ENCODE peak calls at places on chromosomes 3 and 15, in five cellular contexts. Z is colonic mucosa, H is left ventricle myocardium inferior, P is hepatocyte, V is SJSA1. C is an unnamed sample. For H3K4me1, the result is how much of the 10 kb centered on the place peaks cover.

GRCh38 chr3:66989860-66990696 is 8.0 kb upstream of the KBTBD8 start:
- DNase-seq in Z (no peak), H (no peak), P (no peak), V (no peak), C (peak)

GRCh38 chr3:97009427-97010019 is 195.1 kb downstream of the EPHA6 start:
- DNase-seq in Z (no peak), H (no peak), P (peak), V (no peak), C (peak)

GRCh38 chr15:96703794-96704550 is 373.5 kb downstream of the NR2F2 start:
- DNase-seq in Z (no peak), H (no peak), P (no peak), V (peak), C (no peak)

GRCh38 chr3:83514130-83514914 is 1444.5 kb upstream of the CADM2 start:
- DNase-seq in Z (no peak), H (no peak), P (peak), V (no peak), C (no peak)

GRCh38 chr3:51057111-51057510 is 328.0 kb upstream of the MANF start:
- DNase-seq in Z (no peak), H (no peak), P (peak), V (no peak), C (no peak)

GRCh38 chr3:36944012-36944640 is 728 bp downstream of the TRANK1 start:
- DNase-seq in Z (peak), H (peak), P (peak), V (peak), C (no peak)

GRCh38 chr15:35393403-35393802 is 152.6 kb downstream of the DPH6 start:
- DNase-seq in Z (peak), H (no peak), P (peak), V (peak), C (no peak)

GRCh38 chr3:64114651-64115050 is 91.4 kb upstream of the PSMD6 start:
- DNase-seq in Z (no peak), H (no peak), P (no peak), V (no peak), C (no peak)

GRCh38 chr3:3038201-3038991 is 71.8 kb downstream of the IL5RA start:
- DNase-seq in Z (no peak), H (no peak), P (peak), V (no peak), C (no peak)

DNA sequence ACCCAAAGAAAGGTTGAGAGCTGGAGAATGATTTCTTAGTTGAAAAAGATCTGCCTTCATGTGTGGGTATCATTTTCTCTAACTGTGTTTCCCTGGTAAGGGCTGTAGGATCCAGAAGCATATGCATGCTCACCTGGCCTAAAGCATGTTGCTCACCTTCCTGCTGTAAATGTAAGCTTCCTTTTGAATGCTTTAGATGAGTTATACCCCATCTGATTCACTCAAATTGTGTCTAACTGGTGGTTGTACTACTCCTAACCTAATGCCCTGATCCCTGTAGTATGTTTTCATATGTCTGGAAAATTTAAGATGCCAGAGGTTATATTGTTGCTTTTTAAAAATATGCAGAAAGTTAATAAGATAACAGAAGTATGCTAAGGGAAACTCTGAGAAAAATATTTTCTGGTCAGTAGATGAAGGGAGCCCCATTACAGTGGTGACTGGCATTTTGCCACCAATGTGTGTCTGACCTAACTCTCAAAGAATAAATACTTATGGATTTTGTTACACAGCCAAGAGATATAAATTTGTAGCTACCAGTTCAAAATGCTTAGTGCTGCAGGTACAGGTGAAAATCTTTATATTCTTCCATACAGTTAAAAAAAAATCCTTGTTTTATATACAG is 7.7 kb downstream of the FILIP1L start:
- DNase-seq in Z (no peak), H (no peak), P (no peak), V (no peak), C (peak)
- H3K4me1 ChIP-seq in Z (under half), H (half or more), P (half or more), V (under half), C (under half)

DNA sequence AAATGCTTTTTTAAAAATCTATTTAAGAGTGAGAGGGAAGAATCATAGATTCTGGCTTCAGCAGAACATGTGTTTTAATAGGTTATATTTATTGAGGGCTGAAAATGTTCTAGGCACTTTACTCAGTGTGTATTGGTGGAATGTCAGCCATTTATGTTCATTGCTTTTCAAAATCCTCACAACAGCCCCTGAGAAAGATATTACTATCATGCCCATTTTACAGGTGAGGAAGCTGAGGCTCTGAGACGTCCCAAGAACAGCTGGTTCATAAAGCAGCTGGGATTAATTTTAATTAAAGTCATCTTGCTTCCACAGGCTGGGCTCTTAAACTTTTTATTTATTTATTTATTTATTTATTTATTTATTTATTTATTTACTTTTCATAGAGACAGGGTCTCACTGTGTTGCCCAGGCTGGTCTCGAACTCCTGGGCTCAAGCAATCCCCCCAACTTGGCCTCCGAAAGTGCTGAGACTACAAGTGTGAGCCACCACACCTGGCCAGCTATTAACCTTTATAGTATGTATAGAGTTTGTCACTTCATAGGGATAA is 364.6 kb downstream of the SHQ1 start:
- DNase-seq in Z (no peak), H (no peak), P (no peak), V (no peak), C (no peak)
- H3K27ac ChIP-seq in Z (no peak), H (peak), P (peak), V (peak), C (no peak)

GRCh38 chr15:90401499-90401898 is 13.5 kb downstream of the IQGAP1 start:
- DNase-seq in Z (no peak), H (no peak), P (no peak), V (no peak), C (no peak)
- H3K4me3 ChIP-seq in Z (no peak), H (peak), P (no peak), V (no peak), C (no peak)

GRCh38 chr3:49411968-49412631 is at the start of the genes RHOA and TCTA:
- DNase-seq in Z (peak), H (peak), P (peak), V (peak), C (peak)
- H3K4me1 ChIP-seq in Z (under half), H (half or more), P (under half), V (under half), C (under half)

DNA sequence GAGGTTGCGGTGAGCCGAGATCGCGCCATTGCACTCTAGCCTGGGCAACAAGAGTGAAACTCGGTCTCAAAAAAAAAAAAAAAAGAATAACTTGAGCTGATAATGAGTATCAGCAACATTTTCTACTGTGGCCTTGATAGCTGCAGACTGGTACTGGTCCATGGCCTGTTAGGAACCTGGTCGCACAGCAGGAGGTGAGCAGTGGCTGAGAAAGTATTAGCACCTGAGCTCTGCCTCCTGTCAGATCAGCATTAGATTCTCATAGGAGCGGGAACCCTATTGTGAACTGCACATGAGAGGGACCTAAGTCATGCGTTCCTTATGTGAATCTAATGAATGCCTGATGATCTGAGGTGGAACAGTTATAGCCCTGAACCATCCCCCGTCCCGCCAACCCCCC is 125.9 kb downstream of the ZNF609 start:
- DNase-seq in Z (no peak), H (no peak), P (no peak), V (no peak), C (no peak)
- H3K27ac ChIP-seq in Z (no peak), H (no peak), P (no peak), V (no peak), C (no peak)

GRCh38 chr3:144744473-144744872 is 772.9 kb downstream of the DIPK2A start:
- DNase-seq in Z (no peak), H (no peak), P (no peak), V (no peak), C (no peak)

GRCh38 chr3:144746631-144747030 is 775.0 kb downstream of the DIPK2A start:
- DNase-seq in Z (no peak), H (no peak), P (peak), V (no peak), C (no peak)

DNA sequence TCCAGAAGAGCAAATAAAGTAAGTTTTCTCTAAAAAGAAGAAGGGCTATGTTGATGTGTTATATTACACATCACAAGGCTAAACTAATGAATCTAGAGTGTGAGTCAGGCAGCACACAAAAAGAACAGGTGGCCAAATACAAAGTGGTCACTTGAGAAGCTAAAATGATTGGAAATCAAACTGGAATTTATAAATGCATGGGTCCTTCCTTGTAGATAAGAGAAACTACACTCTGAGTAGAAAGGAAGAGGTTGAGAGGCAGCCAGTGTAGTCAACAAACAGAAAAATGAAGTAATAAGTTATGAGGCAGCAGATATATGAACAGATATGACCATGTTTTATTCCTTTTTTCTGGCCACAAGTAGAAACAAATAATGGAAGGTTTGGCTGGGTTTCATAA is 771.7 kb downstream of the DIPK2A start:
- DNase-seq in Z (no peak), H (no peak), P (no peak), V (no peak), C (no peak)
- H3K4me3 ChIP-seq in Z (no peak), H (no peak), P (no peak), V (no peak), C (no peak)

GRCh38 chr3:127738192-127738840 is 65.6 kb downstream of the ABTB1 start:
- DNase-seq in Z (peak), H (no peak), P (peak), V (peak), C (no peak)

GRCh38 chr3:127735767-127736693 is 63.3 kb downstream of the ABTB1 start:
- DNase-seq in Z (peak), H (no peak), P (peak), V (peak), C (peak)

GRCh38 chr3:127734754-127735473 is 62.2 kb downstream of the ABTB1 start:
- DNase-seq in Z (no peak), H (no peak), P (peak), V (peak), C (peak)

GRCh38 chr3:127739347-127740135 is 66.8 kb downstream of the ABTB1 start:
- DNase-seq in Z (no peak), H (no peak), P (no peak), V (no peak), C (no peak)

DNA sequence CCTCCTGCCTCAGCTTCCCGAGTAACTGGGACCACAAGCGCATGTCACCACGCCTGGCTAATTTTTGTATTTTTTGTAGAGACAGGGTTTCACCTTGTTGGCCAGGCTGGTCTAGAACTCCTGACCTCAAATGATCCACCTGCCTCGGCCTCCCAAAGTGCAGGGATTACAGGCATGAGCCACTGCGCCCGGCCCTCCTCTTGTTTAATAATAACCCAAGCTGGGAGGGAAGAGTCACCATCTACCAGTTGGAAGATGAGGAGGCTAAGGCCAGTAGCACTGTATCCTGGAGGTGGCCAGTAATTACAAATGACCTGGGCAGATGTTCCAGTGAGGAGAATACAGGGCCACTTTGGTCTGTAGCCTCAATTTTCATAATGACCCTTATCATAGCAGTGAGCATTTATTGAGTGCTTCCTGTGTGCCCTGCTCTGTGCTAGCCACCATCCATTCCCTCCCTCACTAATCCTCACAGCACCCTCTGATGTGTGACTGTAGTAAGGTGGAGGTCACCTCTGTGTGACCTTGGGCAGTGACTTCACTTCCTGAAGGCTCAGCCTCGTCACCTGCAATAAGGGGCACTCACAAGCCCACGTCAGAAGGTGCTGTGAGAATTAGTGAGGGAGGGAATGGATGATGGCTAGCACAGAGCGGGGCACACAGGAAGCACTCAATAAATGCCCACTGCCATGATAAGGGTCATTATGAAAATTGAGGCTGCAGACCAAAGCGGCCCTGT is 64.2 kb downstream of the ABTB1 start:
- DNase-seq in Z (no peak), H (no peak), P (no peak), V (no peak), C (no peak)
- H3K4me1 ChIP-seq in Z (under half), H (half or more), P (under half), V (half or more), C (under half)

DNA sequence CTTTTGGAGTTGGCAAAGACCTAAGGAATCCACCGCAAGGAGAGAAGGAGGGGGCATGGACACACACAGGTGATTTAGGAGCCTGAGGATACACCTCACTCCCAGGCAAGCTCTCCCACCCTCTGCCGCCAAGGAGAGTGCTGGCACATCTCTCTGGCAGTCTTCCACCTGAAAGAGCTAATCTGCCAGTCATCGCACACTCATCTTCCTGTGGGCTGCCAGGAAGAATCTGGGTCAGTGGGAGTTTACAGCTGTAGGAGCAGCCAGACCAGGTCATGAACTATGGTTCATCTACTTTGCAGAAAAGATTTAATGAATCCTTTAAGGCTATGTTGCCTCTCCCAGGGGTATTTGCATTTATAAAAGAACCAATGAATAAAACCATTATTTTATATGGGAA is 170.6 kb upstream of the TSC22D2 start:
- DNase-seq in Z (no peak), H (no peak), P (no peak), V (peak), C (no peak)
- H3K27ac ChIP-seq in Z (no peak), H (no peak), P (no peak), V (peak), C (no peak)

GRCh38 chr3:197124713-197125112 is 95.1 kb upstream of the MELTF start:
- DNase-seq in Z (no peak), H (no peak), P (no peak), V (no peak), C (no peak)
- H3K4me3 ChIP-seq in Z (no peak), H (no peak), P (no peak), V (no peak), C (no peak)